ENCODE peak calls at places on chromosomes 4 and X, in nine cellular contexts. One of them, this sample, is unnamed.

GRCh38 chr4:185358514-185359433 is 37.0 kb downstream of the LRP2BP start:
- DNase-seq in WTC11: no peak
- DNase-seq in Panc1: no peak
- DNase-seq in AG04450: no peak
- DNase-seq in GM23338: no peak
- DNase-seq in endodermal cell: no peak
- DNase-seq in MM.1S: no peak
- DNase-seq in kidney epithelial cell: no peak
- DNase-seq in suprapubic skin: no peak
- DNase-seq in this sample: no peak

GRCh38 chr4:2135083-2135482 is 76.0 kb downstream of the NAT8L start:
- DNase-seq in WTC11: no peak
- DNase-seq in Panc1: no peak
- DNase-seq in AG04450: peak
- DNase-seq in GM23338: no peak
- DNase-seq in endodermal cell: no peak
- DNase-seq in MM.1S: no peak
- DNase-seq in kidney epithelial cell: no peak
- DNase-seq in suprapubic skin: no peak
- DNase-seq in this sample: no peak

GRCh38 chr4:48710446-48711209 is 69.5 kb downstream of the FRYL start:
- DNase-seq in WTC11: no peak
- DNase-seq in Panc1: no peak
- DNase-seq in AG04450: no peak
- DNase-seq in GM23338: no peak
- DNase-seq in endodermal cell: no peak
- DNase-seq in MM.1S: no peak
- DNase-seq in kidney epithelial cell: no peak
- DNase-seq in suprapubic skin: no peak
- DNase-seq in this sample: no peak

GRCh38 chr4:43550981-43551627 is 658.6 kb downstream of the GRXCR1 start:
- DNase-seq in WTC11: no peak
- DNase-seq in Panc1: no peak
- DNase-seq in AG04450: no peak
- DNase-seq in GM23338: no peak
- DNase-seq in endodermal cell: no peak
- DNase-seq in MM.1S: no peak
- DNase-seq in kidney epithelial cell: no peak
- DNase-seq in suprapubic skin: no peak
- DNase-seq in this sample: no peak

GRCh38 chr4:143438710-143439109 is 74.8 kb upstream of the SMARCA5 start:
- DNase-seq in WTC11: no peak
- DNase-seq in Panc1: no peak
- DNase-seq in AG04450: no peak
- DNase-seq in GM23338: no peak
- DNase-seq in endodermal cell: no peak
- DNase-seq in MM.1S: no peak
- DNase-seq in kidney epithelial cell: no peak
- DNase-seq in suprapubic skin: no peak
- DNase-seq in this sample: no peak

GRCh38 chr4:26613242-26613641 is 29.4 kb downstream of the TBC1D19 start:
- DNase-seq in WTC11: no peak
- DNase-seq in Panc1: no peak
- DNase-seq in AG04450: no peak
- DNase-seq in GM23338: no peak
- DNase-seq in endodermal cell: no peak
- DNase-seq in MM.1S: peak
- DNase-seq in kidney epithelial cell: no peak
- DNase-seq in suprapubic skin: no peak
- DNase-seq in this sample: no peak

GRCh38 chrX:1360171-1360570 is 23.6 kb downstream of the IL3RA start:
- DNase-seq in WTC11: no peak
- DNase-seq in Panc1: no peak
- DNase-seq in AG04450: no peak
- DNase-seq in GM23338: no peak
- DNase-seq in endodermal cell: no peak
- DNase-seq in MM.1S: no peak
- DNase-seq in kidney epithelial cell: no peak
- DNase-seq in suprapubic skin: no peak
- DNase-seq in this sample: no peak

GRCh38 chrX:136497556-136498048 is at the start of gene HTATSF1:
- DNase-seq in WTC11: peak
- DNase-seq in Panc1: no peak
- DNase-seq in AG04450: no peak
- DNase-seq in GM23338: peak
- DNase-seq in endodermal cell: no peak
- DNase-seq in MM.1S: no peak
- DNase-seq in kidney epithelial cell: no peak
- DNase-seq in suprapubic skin: peak
- DNase-seq in this sample: no peak

GRCh38 chr4:142404191-142404611 is 441.9 kb downstream of the INPP4B start:
- DNase-seq in WTC11: no peak
- DNase-seq in Panc1: no peak
- DNase-seq in AG04450: no peak
- DNase-seq in GM23338: no peak
- DNase-seq in endodermal cell: no peak
- DNase-seq in MM.1S: no peak
- DNase-seq in kidney epithelial cell: no peak
- DNase-seq in suprapubic skin: peak
- DNase-seq in this sample: no peak

DNA sequence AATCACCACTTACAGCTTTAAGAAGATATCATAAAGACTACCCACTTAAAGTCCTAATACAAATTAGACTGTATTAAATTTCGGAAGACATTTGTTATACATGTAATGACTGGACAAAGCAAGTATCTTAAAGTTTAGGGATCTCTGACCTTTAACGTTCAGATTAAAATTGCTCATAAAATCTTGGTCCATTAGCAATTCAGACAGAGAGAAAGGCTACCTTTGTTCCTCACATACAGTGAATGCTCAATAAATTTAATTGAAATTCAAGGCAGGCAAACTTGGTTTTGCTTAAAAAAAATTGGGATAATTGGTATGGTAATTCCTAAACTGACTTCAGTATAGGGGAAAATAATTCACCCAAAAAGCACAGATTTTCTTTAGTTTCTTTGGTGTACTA is 285.9 kb upstream of the EMCN start:
- DNase-seq in WTC11: no peak
- DNase-seq in Panc1: no peak
- DNase-seq in AG04450: no peak
- DNase-seq in GM23338: no peak
- DNase-seq in endodermal cell: no peak
- DNase-seq in MM.1S: no peak
- DNase-seq in kidney epithelial cell: no peak
- DNase-seq in suprapubic skin: no peak
- DNase-seq in this sample: no peak
- TF ChIP-seq CTCF in WTC11: no peak
- TF ChIP-seq CTCF in Panc1: no peak
- TF ChIP-seq CTCF in AG04450: no peak
- TF ChIP-seq CTCF in GM23338: no peak
- TF ChIP-seq CTCF in endodermal cell: no peak
- TF ChIP-seq CTCF in MM.1S: no peak
- TF ChIP-seq CTCF in kidney epithelial cell: no peak
- TF ChIP-seq CTCF in suprapubic skin: no peak
- TF ChIP-seq CTCF in this sample: no peak

GRCh38 chrX:132433551-132433950 is 55.3 kb downstream of the MBNL3 start:
- DNase-seq in WTC11: no peak
- DNase-seq in Panc1: no peak
- DNase-seq in AG04450: no peak
- DNase-seq in GM23338: no peak
- DNase-seq in endodermal cell: peak
- DNase-seq in MM.1S: no peak
- DNase-seq in kidney epithelial cell: no peak
- DNase-seq in suprapubic skin: no peak
- DNase-seq in this sample: no peak

GRCh38 chrX:132435222-132435621 is 53.6 kb downstream of the MBNL3 start:
- DNase-seq in WTC11: no peak
- DNase-seq in Panc1: no peak
- DNase-seq in AG04450: no peak
- DNase-seq in GM23338: no peak
- DNase-seq in endodermal cell: no peak
- DNase-seq in MM.1S: no peak
- DNase-seq in kidney epithelial cell: no peak
- DNase-seq in suprapubic skin: no peak
- DNase-seq in this sample: no peak

DNA sequence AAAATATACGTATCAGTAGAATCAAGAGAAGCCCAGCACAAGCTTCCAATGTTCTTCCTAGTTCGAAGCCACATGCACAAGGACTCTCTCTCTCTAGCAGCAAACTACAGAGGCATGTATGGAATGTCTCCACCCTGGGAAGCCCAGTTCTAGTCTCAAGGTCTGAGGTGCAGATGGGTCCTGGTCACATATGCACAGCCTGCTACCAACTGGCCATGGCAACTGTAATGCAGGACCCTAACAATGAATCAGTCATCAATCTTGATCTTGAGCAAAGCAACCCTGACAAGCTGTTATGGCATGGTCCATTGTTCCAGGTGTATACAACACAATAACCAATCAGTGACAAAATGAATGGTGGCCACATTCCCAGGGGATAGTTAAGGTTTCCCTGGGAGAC is 55.8 kb downstream of the MBNL3 start:
- DNase-seq in WTC11: no peak
- DNase-seq in Panc1: no peak
- DNase-seq in AG04450: no peak
- DNase-seq in GM23338: peak
- DNase-seq in endodermal cell: peak
- DNase-seq in MM.1S: no peak
- DNase-seq in kidney epithelial cell: no peak
- DNase-seq in suprapubic skin: no peak
- DNase-seq in this sample: no peak
- TF ChIP-seq CTCF in WTC11: no peak
- TF ChIP-seq CTCF in Panc1: no peak
- TF ChIP-seq CTCF in AG04450: no peak
- TF ChIP-seq CTCF in GM23338: no peak
- TF ChIP-seq CTCF in endodermal cell: no peak
- TF ChIP-seq CTCF in MM.1S: no peak
- TF ChIP-seq CTCF in kidney epithelial cell: no peak
- TF ChIP-seq CTCF in suprapubic skin: no peak
- TF ChIP-seq CTCF in this sample: no peak

GRCh38 chrX:4263005-4263404 is 549.6 kb upstream of the PRKX start:
- DNase-seq in WTC11: no peak
- DNase-seq in Panc1: no peak
- DNase-seq in AG04450: no peak
- DNase-seq in GM23338: peak
- DNase-seq in endodermal cell: no peak
- DNase-seq in MM.1S: no peak
- DNase-seq in kidney epithelial cell: no peak
- DNase-seq in suprapubic skin: no peak
- DNase-seq in this sample: no peak
- TF ChIP-seq CTCF in WTC11: no peak
- TF ChIP-seq CTCF in Panc1: peak
- TF ChIP-seq CTCF in AG04450: no peak
- TF ChIP-seq CTCF in GM23338: peak
- TF ChIP-seq CTCF in endodermal cell: peak
- TF ChIP-seq CTCF in MM.1S: no peak
- TF ChIP-seq CTCF in kidney epithelial cell: no peak
- TF ChIP-seq CTCF in suprapubic skin: no peak
- TF ChIP-seq CTCF in this sample: peak

GRCh38 chrX:103467870-103468269 is 51.4 kb downstream of the RAB40A start:
- DNase-seq in WTC11: no peak
- DNase-seq in Panc1: no peak
- DNase-seq in AG04450: no peak
- DNase-seq in GM23338: no peak
- DNase-seq in endodermal cell: no peak
- DNase-seq in MM.1S: no peak
- DNase-seq in kidney epithelial cell: no peak
- DNase-seq in suprapubic skin: no peak
- DNase-seq in this sample: no peak

GRCh38 chrX:103461156-103461555 is 58.1 kb downstream of the RAB40A start:
- DNase-seq in WTC11: no peak
- DNase-seq in Panc1: no peak
- DNase-seq in AG04450: no peak
- DNase-seq in GM23338: no peak
- DNase-seq in endodermal cell: no peak
- DNase-seq in MM.1S: no peak
- DNase-seq in kidney epithelial cell: no peak
- DNase-seq in suprapubic skin: no peak
- DNase-seq in this sample: no peak

GRCh38 chrX:103467156-103467555 is 52.1 kb downstream of the RAB40A start:
- DNase-seq in WTC11: no peak
- DNase-seq in Panc1: no peak
- DNase-seq in AG04450: no peak
- DNase-seq in GM23338: no peak
- DNase-seq in endodermal cell: no peak
- DNase-seq in MM.1S: no peak
- DNase-seq in kidney epithelial cell: no peak
- DNase-seq in suprapubic skin: no peak
- DNase-seq in this sample: no peak

GRCh38 chrX:103464071-103464773 is 55.1 kb downstream of the RAB40A start:
- DNase-seq in WTC11: peak
- DNase-seq in Panc1: peak
- DNase-seq in AG04450: no peak
- DNase-seq in GM23338: peak
- DNase-seq in endodermal cell: peak
- DNase-seq in MM.1S: peak
- DNase-seq in kidney epithelial cell: no peak
- DNase-seq in suprapubic skin: no peak
- DNase-seq in this sample: no peak

GRCh38 chrX:103464774-103465117 is 54.5 kb downstream of the RAB40A start:
- DNase-seq in WTC11: peak
- DNase-seq in Panc1: peak
- DNase-seq in AG04450: peak
- DNase-seq in GM23338: peak
- DNase-seq in endodermal cell: peak
- DNase-seq in MM.1S: peak
- DNase-seq in kidney epithelial cell: no peak
- DNase-seq in suprapubic skin: peak
- DNase-seq in this sample: peak
- TF ChIP-seq CTCF in WTC11: peak
- TF ChIP-seq CTCF in Panc1: peak
- TF ChIP-seq CTCF in AG04450: peak
- TF ChIP-seq CTCF in GM23338: peak
- TF ChIP-seq CTCF in endodermal cell: peak
- TF ChIP-seq CTCF in MM.1S: peak
- TF ChIP-seq CTCF in kidney epithelial cell: peak
- TF ChIP-seq CTCF in suprapubic skin: peak
- TF ChIP-seq CTCF in this sample: peak

This sample was measured in osteocyte.